ENCODE peak calls at places on chromosomes 5 and 9, in ten cellular contexts. E is SK-N-SH, A is A549, T is GM20000, V is psoas muscle, S is natural killer cell, D is fibroblast of pulmonary artery, L is prostate gland, P is progenitor cell of endocrine pancreas, G is AG09319. F is an unnamed sample.

GRCh38 chr5:39137391-39138181 is 63.4 kb upstream of the RICTOR start:
- DNase-seq in P (no peak), E (no peak), S (no peak), T (no peak), V (no peak), D (no peak), A (peak), G (no peak), L (no peak), F (no peak)

GRCh38 chr5:71899865-71900342 is 180.8 kb downstream of the CARTPT start:
- DNase-seq in D (no peak), P (no peak), L (no peak), V (no peak), E (no peak), A (no peak), G (no peak), T (no peak), S (no peak), F (no peak)

GRCh38 chr5:133534566-133534965 is 77.8 kb downstream of the FSTL4 start:
- DNase-seq in A (no peak), D (no peak), S (no peak), T (no peak), P (no peak), L (no peak), G (no peak), E (no peak), V (no peak), F (no peak)

GRCh38 chr9:69134412-69134811 is 39.7 kb upstream of the TJP2 start:
- DNase-seq in G (no peak), V (no peak), S (no peak), A (no peak), P (no peak), E (no peak), T (no peak), D (no peak), L (peak), F (no peak)

GRCh38 chr5:127994087-127994660 is 89.4 kb upstream of the SLC12A2 start:
- DNase-seq in T (no peak), A (no peak), P (no peak), G (no peak), V (no peak), L (no peak), E (no peak), S (no peak), D (no peak), F (no peak)

GRCh38 chr5:40552981-40553380 is 126.7 kb upstream of the PTGER4 start:
- DNase-seq in S (no peak), D (no peak), T (no peak), A (no peak), P (no peak), E (no peak), V (no peak), G (no peak), L (no peak), F (no peak)

GRCh38 chr5:68435611-68436010 is 220.1 kb downstream of the PIK3R1 start:
- DNase-seq in V (no peak), P (no peak), L (no peak), A (no peak), G (no peak), D (no peak), E (no peak), S (no peak), T (no peak), F (no peak)

GRCh38 chr9:37840560-37841194 is 40.1 kb downstream of the DCAF10 start:
- DNase-seq in E (no peak), S (no peak), L (no peak), D (peak), G (no peak), T (no peak), A (no peak), P (no peak), V (no peak), F (no peak)

GRCh38 chr5:113293068-113293571 is 141.7 kb downstream of the TSSK1B start:
- DNase-seq in E (peak), P (no peak), G (no peak), D (peak), A (no peak), S (no peak), L (no peak), V (no peak), T (peak), F (no peak)

GRCh38 chr5:77636423-77637169 is 1.9 kb downstream of the OTP start:
- DNase-seq in A (no peak), L (no peak), V (no peak), E (peak), T (no peak), P (no peak), G (no peak), S (no peak), D (no peak), F (no peak)

GRCh38 chr5:175718401-175719108 is 60.7 kb downstream of the HRH2 start:
- DNase-seq in L (peak), P (no peak), A (no peak), D (peak), V (no peak), S (no peak), E (no peak), T (no peak), G (no peak), F (no peak)

GRCh38 chr5:94228791-94229190 is 389.6 kb downstream of the KIAA0825 start:
- DNase-seq in E (no peak), T (no peak), L (no peak), A (no peak), G (no peak), V (no peak), S (no peak), P (no peak), D (no peak), F (no peak)

GRCh38 chr5:39115644-39116346 is 41.6 kb upstream of the RICTOR start:
- DNase-seq in D (no peak), S (no peak), P (no peak), V (no peak), A (no peak), E (no peak), T (no peak), L (no peak), G (no peak), F (no peak)

GRCh38 chr5:131530706-131531331 is 104.2 kb downstream of the RAPGEF6 start:
- DNase-seq in S (no peak), G (no peak), T (no peak), L (no peak), A (no peak), E (no peak), D (no peak), V (no peak), P (no peak), F (no peak)

GRCh38 chr5:146878471-146879172 is at the start of gene PPP2R2B:
- DNase-seq in T (peak), L (no peak), D (peak), V (peak), E (peak), S (no peak), G (no peak), A (no peak), P (peak), F (peak)

GRCh38 chr5:107072967-107073366 is 597.8 kb downstream of the EFNA5 start:
- DNase-seq in V (no peak), D (no peak), G (no peak), P (no peak), L (no peak), E (no peak), T (no peak), A (no peak), S (no peak), F (no peak)

GRCh38 chr5:107068782-107069181 is 602.0 kb downstream of the EFNA5 start:
- DNase-seq in G (no peak), E (no peak), S (no peak), V (no peak), T (no peak), P (no peak), D (no peak), A (no peak), L (no peak), F (no peak)

GRCh38 chr5:107063511-107063910 is 607.2 kb downstream of the EFNA5 start:
- DNase-seq in A (no peak), E (no peak), V (no peak), D (peak), P (no peak), L (no peak), G (no peak), S (no peak), T (no peak), F (no peak)

GRCh38 chr5:107072440-107072839 is 598.3 kb downstream of the EFNA5 start:
- DNase-seq in T (no peak), S (no peak), P (no peak), V (no peak), L (no peak), A (no peak), G (no peak), E (no peak), D (no peak), F (no peak)

DNA sequence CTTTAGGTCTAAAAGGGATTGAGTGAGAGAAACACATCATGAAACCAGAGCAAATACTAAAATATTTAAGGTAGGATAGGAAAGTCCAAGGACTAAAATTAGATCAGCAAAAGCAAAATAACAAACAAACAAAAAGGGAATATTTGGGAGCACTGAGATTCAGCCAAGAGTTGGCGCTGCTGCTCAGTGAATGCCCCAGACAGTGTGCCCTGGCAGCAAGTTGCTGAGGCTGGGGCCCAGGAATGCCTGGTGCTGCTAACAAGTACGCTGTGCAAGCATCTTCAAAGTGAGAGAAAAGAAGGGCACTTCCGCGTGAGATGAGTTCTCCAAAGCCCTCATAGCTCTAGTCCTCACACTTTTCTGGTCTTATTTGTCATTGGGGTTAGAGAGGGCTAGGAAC is 603.3 kb downstream of the EFNA5 start:
- DNase-seq in T (no peak), S (no peak), L (no peak), A (no peak), E (no peak), D (no peak), P (no peak), G (no peak), V (no peak), F (no peak)
- TF ChIP-seq CTCF in T (no peak), S (no peak), L (no peak), A (no peak), E (no peak), D (no peak), P (no peak), G (peak), V (no peak), F (no peak)

DNA sequence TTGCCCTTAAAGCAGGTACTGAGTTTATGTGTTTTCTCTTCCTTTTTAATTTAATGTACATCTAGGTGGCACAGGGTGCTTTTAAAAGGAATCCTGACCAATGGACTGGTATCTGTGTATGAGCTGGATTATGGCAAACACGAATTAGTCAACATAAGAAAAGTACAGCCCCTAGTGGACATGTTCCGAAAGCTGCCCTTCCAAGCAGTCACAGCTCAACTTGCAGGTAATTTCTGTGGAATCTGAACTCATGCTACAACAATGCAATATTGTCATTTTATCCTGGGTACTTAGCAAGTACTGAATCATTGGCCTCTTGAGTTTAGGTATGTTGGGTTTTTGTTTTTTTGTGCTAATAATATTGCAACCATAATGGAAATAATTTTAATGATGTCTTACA is 14.4 kb upstream of the TMOD1 start:
- DNase-seq in E (no peak), P (no peak), L (no peak), V (no peak), S (no peak), D (peak), T (no peak), G (no peak), A (no peak), F (no peak)
- TF ChIP-seq CTCF in E (peak), P (peak), L (no peak), V (peak), S (no peak), D (peak), T (no peak), G (no peak), A (peak), F (peak)

GRCh38 chr9:123957731-123958130 is 27.8 kb upstream of the DENND1A start:
- DNase-seq in T (no peak), D (no peak), S (no peak), G (no peak), A (no peak), E (no peak), V (no peak), L (no peak), P (no peak), F (no peak)

GRCh38 chr9:123959787-123960186 is 29.9 kb upstream of the DENND1A start:
- DNase-seq in E (no peak), D (no peak), T (no peak), A (no peak), P (no peak), G (no peak), S (no peak), L (no peak), V (no peak), F (no peak)

GRCh38 chr9:123957168-123957721 is 27.3 kb upstream of the DENND1A start:
- DNase-seq in S (no peak), E (no peak), P (no peak), L (no peak), V (no peak), T (no peak), A (no peak), D (no peak), G (no peak), F (peak)

GRCh38 chr9:123960965-123961364 is 31.0 kb upstream of the DENND1A start:
- DNase-seq in E (no peak), A (no peak), S (no peak), T (no peak), V (no peak), G (no peak), D (no peak), L (no peak), P (no peak), F (no peak)

GRCh38 chr9:123960366-123960765 is 30.4 kb upstream of the DENND1A start:
- DNase-seq in S (no peak), T (peak), P (no peak), V (no peak), A (no peak), G (no peak), D (no peak), L (no peak), E (no peak), F (no peak)
- TF ChIP-seq CTCF in S (no peak), T (no peak), P (peak), V (no peak), A (peak), G (no peak), D (no peak), L (no peak), E (peak), F (peak)

GRCh38 chr9:132166599-132166998 is 4.7 kb downstream of the NTNG2 start:
- DNase-seq in A (peak), G (no peak), V (no peak), S (no peak), D (no peak), E (peak), L (no peak), P (no peak), T (no peak), F (no peak)
- TF ChIP-seq CTCF in A (peak), G (no peak), V (no peak), S (no peak), D (peak), E (peak), L (no peak), P (peak), T (no peak), F (no peak)

DNA sequence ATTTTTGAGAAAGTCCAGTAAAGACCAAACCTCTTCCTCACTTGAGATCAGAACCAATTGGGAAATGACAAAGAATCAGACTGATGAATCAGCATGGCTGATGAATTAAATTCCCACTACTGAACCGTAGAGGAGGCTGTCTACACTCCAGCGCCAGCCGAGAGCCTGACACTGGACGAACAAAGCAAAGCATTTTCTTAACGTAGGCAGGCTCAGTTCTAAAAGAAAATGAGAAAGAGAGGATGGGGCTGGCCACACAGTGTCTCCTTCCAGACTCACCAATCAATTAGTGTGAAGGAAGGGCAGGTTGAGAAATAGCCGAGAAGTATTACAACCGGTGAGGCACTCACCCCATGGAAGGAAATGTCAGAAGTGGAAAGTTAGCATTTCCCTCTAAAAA is 49.4 kb downstream of the ITGA1 start:
- DNase-seq in L (no peak), E (no peak), V (no peak), T (no peak), G (no peak), A (no peak), P (no peak), S (no peak), D (peak), F (no peak)
- TF ChIP-seq CTCF in L (no peak), E (no peak), V (no peak), T (no peak), G (no peak), A (no peak), P (no peak), S (no peak), D (peak), F (no peak)

GRCh38 chr5:92513067-92513466 is 1068.0 kb downstream of the NR2F1-AS1 start:
- DNase-seq in V (no peak), T (no peak), A (no peak), E (no peak), D (no peak), L (no peak), G (no peak), P (no peak), S (no peak), F (no peak)

GRCh38 chr5:92519717-92520632 is 1061.0 kb downstream of the NR2F1-AS1 start:
- DNase-seq in A (no peak), T (no peak), E (no peak), D (peak), P (no peak), G (no peak), V (no peak), S (no peak), L (no peak), F (no peak)

GRCh38 chr5:92514901-92515300 is 1066.1 kb downstream of the NR2F1-AS1 start:
- DNase-seq in D (no peak), L (no peak), G (no peak), E (no peak), S (no peak), A (no peak), V (no peak), T (no peak), P (no peak), F (no peak)

GRCh38 chr5:92518318-92518913 is 1062.6 kb downstream of the NR2F1-AS1 start:
- DNase-seq in V (no peak), G (no peak), L (no peak), A (peak), E (peak), T (peak), S (no peak), P (no peak), D (peak), F (no peak)
- TF ChIP-seq CTCF in V (peak), G (peak), L (no peak), A (no peak), E (peak), T (peak), S (no peak), P (peak), D (peak), F (peak)